ENCODE peak calls at places on chromosome 11, in eight cellular contexts. L, J, H, R, U, O, F and D are unnamed samples.

GRCh38 chr11:121634889-121635288 is 182.1 kb upstream of the SORL1-AS1 start:
- DNase-seq in L (peak; percentile 84), J (peak; percentile 85), H (no peak), R (no peak), U (no peak), O (peak; percentile 85), F (peak; percentile 97), D (peak; percentile 96)

GRCh38 chr11:112925516-112926310 is 35.5 kb upstream of the NCAM1 start:
- DNase-seq in L (no peak), J (no peak), H (no peak), R (no peak), U (no peak), O (no peak), F (peak; percentile 13), D (no peak)

GRCh38 chr11:60343094-60343704 is 16.1 kb downstream of the MS4A6E start:
- DNase-seq in L (no peak), J (peak; percentile 8), H (peak; percentile 27), R (no peak), U (no peak), O (peak; percentile 19), F (peak; percentile 71), D (no peak)

GRCh38 chr11:32162906-32163305 is 72.0 kb downstream of the RCN1 start:
- DNase-seq in L (no peak), J (no peak), H (no peak), R (no peak), U (no peak), O (no peak), F (no peak), D (no peak)

GRCh38 chr11:116661056-116661455 is 111.7 kb downstream of the BUD13 start:
- DNase-seq in L (no peak), J (no peak), H (peak; percentile 59), R (no peak), U (no peak), O (no peak), F (no peak), D (no peak)

GRCh38 chr11:111937859-111938258 is 716 bp downstream of the DIXDC1 start:
- DNase-seq in L (no peak), J (no peak), H (no peak), R (no peak), U (no peak), O (no peak), F (no peak), D (no peak)

GRCh38 chr11:35322321-35322979 is 96.9 kb downstream of the SLC1A2 start:
- DNase-seq in L (no peak), J (no peak), H (no peak), R (no peak), U (no peak), O (no peak), F (no peak), D (no peak)

GRCh38 chr11:125076378-125076945 is 13.4 kb downstream of the SLC37A2 start:
- DNase-seq in L (no peak), J (no peak), H (no peak), R (no peak), U (no peak), O (no peak), F (no peak), D (no peak)

GRCh38 chr11:59186130-59186594 is 14.2 kb downstream of the DTX4 start:
- DNase-seq in L (no peak), J (peak; percentile 25), H (peak; percentile 95), R (no peak), U (no peak), O (no peak), F (peak; percentile 76), D (no peak)

GRCh38 chr11:62953811-62954210 is 31.0 kb downstream of the SLC22A6 start:
- DNase-seq in L (peak; percentile 25), J (peak; percentile 60), H (no peak), R (no peak), U (no peak), O (peak; percentile 12), F (peak; percentile 48), D (no peak)

GRCh38 chr11:94539420-94539819 is 4.3 kb upstream of the FUT4 start:
- DNase-seq in L (no peak), J (no peak), H (peak; percentile 85), R (no peak), U (no peak), O (no peak), F (peak; percentile 26), D (no peak)

GRCh38 chr11:94536386-94536785 is 7.3 kb upstream of the FUT4 start:
- DNase-seq in L (no peak), J (no peak), H (peak; percentile 97), R (no peak), U (no peak), O (no peak), F (peak; percentile 59), D (no peak)

DNA sequence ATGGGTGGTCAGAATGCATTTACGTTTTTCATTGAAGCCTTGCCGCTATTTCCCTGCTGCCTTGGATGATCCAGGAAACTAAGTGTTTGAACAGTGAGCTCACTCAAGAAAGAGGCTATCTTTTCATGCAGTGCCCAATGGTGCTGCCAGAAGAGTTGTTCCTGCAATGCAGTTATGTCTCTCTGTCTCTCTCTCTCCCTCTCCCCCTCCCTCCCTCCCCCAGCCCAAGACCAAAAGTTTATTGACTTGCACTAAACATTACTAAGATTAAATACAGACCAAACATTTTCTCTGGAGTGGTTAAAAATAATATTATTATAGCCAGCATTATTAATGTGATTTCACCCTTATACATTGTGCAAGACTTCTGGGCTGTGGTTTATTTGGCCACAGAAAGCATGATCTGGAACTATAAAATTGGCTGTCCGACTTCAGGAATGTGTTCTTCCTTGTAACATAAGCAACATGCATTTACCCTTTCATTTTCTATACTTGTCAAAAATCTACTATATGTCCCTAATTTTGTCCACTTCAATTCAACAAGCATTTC is 6.6 kb upstream of the FUT4 start:
- DNase-seq in L (peak; percentile 53), J (peak; percentile 74), H (peak; percentile 60), R (no peak), U (no peak), O (peak; percentile 59), F (peak; percentile 67), D (peak; percentile 54)
- H3K4me3 ChIP-seq in L (no peak overlapping the region), J (no peak overlapping the region), H (no peak overlapping the region), R (no peak overlapping the region), U (no peak overlapping the region), O (no peak overlapping the region), F (peak overlapping the region; percentile 13), D (no peak overlapping the region)

GRCh38 chr11:65478411-65479183 is 20.2 kb upstream of the MALAT1 start:
- DNase-seq in L (peak; percentile 87), J (peak; percentile 80), H (no peak), R (peak; percentile 59), U (peak; percentile 79), O (peak; percentile 77), F (no peak), D (no peak)

GRCh38 chr11:65485820-65486219 is 13.0 kb upstream of the MALAT1 start:
- DNase-seq in L (no peak), J (no peak), H (no peak), R (no peak), U (peak; percentile 30), O (no peak), F (no peak), D (no peak)

GRCh38 chr11:65486570-65487466 is 12.0 kb upstream of the MALAT1 start:
- DNase-seq in L (no peak), J (no peak), H (no peak), R (no peak), U (peak; percentile 45), O (no peak), F (no peak), D (no peak)

GRCh38 chr11:65479184-65480145 is 19.4 kb upstream of the MALAT1 start:
- DNase-seq in L (peak; percentile 95), J (peak; percentile 92), H (no peak), R (no peak), U (peak; percentile 67), O (peak; percentile 85), F (no peak), D (peak; percentile 81)

DNA sequence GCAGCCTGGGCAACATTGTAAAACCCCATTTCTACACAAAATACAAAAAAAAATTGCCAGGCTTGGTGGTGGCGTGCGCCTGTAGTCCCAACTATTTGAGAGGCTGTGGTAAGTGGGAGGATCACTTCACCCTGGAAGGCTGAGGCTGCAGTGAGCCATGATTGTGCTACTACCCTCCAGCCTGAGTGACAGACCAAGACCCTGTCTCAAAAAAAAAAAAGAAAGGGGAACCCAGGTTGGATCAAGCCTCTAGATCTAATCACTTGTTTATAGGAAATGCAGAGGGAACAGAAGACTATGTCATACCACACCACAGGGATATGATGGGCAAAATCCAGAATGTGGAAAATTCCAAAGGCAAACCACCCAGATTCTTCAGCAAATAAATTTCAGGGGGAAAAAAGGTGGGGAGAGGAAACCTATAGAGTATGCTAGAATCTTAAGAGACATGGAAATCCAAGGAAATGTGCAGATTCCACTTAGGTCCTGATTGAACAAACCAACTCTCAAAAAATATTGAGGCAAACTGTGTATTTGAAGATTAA is 16.5 kb upstream of the MALAT1 start:
- DNase-seq in L (peak; percentile 26), J (no peak), H (no peak), R (no peak), U (peak; percentile 22), O (no peak), F (no peak), D (no peak)
- H3K4me3 ChIP-seq in L (no peak overlapping the region), J (no peak overlapping the region), H (no peak overlapping the region), R (no peak overlapping the region), U (no peak overlapping the region), O (no peak overlapping the region), F (no peak overlapping the region), D (no peak overlapping the region)

DNA sequence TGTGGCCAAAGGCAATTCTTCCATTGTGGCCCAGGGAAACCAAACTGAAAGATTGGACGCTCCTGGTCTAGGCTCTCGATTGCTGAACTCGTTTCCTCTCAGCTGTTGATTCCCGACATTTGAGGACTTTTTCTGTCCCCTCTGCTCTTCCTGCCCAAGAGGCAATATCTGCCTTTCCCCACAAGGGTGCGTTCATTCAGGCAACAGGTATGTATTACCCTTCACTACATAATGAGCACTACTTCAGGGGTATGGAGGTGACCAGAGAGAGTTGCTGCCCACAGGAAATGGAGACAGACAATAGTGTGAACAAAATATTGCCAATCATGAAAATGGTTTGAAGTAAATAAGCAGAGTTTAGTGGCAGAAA is 8.2 kb downstream of the PTH start:
- DNase-seq in L (peak; percentile 8), J (peak; percentile 27), H (peak; percentile 25), R (no peak), U (no peak), O (peak; percentile 11), F (peak; percentile 29), D (no peak)
- H3K4me3 ChIP-seq in L (no peak overlapping the region), J (no peak overlapping the region), H (no peak overlapping the region), R (no peak overlapping the region), U (no peak overlapping the region), O (no peak overlapping the region), F (no peak overlapping the region), D (no peak overlapping the region)

GRCh38 chr11:8822476-8822875 is 88.5 kb upstream of the AKIP1 start:
- DNase-seq in L (no peak), J (no peak), H (no peak), R (no peak), U (no peak), O (no peak), F (no peak), D (no peak)

GRCh38 chr11:8813658-8814057 is 97.3 kb upstream of the AKIP1 start:
- DNase-seq in L (peak; percentile 92), J (peak; percentile 94), H (peak; percentile 75), R (no peak), U (peak; percentile 84), O (peak; percentile 75), F (peak; percentile 79), D (no peak)

GRCh38 chr11:8814209-8814922 is 96.6 kb upstream of the AKIP1 start:
- DNase-seq in L (no peak), J (no peak), H (peak; percentile 77), R (no peak), U (no peak), O (no peak), F (peak; percentile 70), D (no peak)

GRCh38 chr11:8814923-8815240 is 96.1 kb upstream of the AKIP1 start:
- DNase-seq in L (no peak), J (no peak), H (no peak), R (no peak), U (no peak), O (no peak), F (no peak), D (no peak)

GRCh38 chr11:8818421-8818820 is 92.6 kb upstream of the AKIP1 start:
- DNase-seq in L (no peak), J (no peak), H (no peak), R (no peak), U (no peak), O (no peak), F (no peak), D (no peak)
- H3K4me3 ChIP-seq in L (no peak overlapping the region), J (no peak overlapping the region), H (no peak overlapping the region), R (no peak overlapping the region), U (no peak overlapping the region), O (no peak overlapping the region), F (no peak overlapping the region), D (no peak overlapping the region)